ENCODE peak calls at places on chromosome 15, in seven cellular contexts. One of them, this sample, is unnamed.

GRCh38 chr15:34616613-34617012 is 33.2 kb upstream of the GOLGA8B start:
- DNase-seq in HL-60: no peak
- DNase-seq in stimulated activated CD8-positive, alpha-beta memory T cell treated with anti-CD3 and anti-CD28 coated beads, Interleukin-4, amount 100 ng/mL, for 24 hours: no peak
- DNase-seq in GM13976: no peak
- DNase-seq in C1 segment of cervical spinal cord: no peak
- DNase-seq in activated effector memory CD4-positive, alpha-beta T cell treated with anti-CD3 and anti-CD28 coated beads, Interleukin-2, amount 50 U/mL, for 16 hours: no peak
- DNase-seq in right atrium auricular region: no peak
- DNase-seq in this sample: peak; percentile 50

GRCh38 chr15:28955160-28955502 is 69.4 kb downstream of the APBA2 start:
- DNase-seq in HL-60: peak; percentile 28
- DNase-seq in stimulated activated CD8-positive, alpha-beta memory T cell treated with anti-CD3 and anti-CD28 coated beads, Interleukin-4, amount 100 ng/mL, for 24 hours: no peak
- DNase-seq in GM13976: no peak
- DNase-seq in C1 segment of cervical spinal cord: no peak
- DNase-seq in activated effector memory CD4-positive, alpha-beta T cell treated with anti-CD3 and anti-CD28 coated beads, Interleukin-2, amount 50 U/mL, for 16 hours: no peak
- DNase-seq in right atrium auricular region: no peak
- DNase-seq in this sample: peak; percentile 92

GRCh38 chr15:86685263-86685662 is 605.6 kb downstream of the AGBL1 start:
- DNase-seq in HL-60: no peak
- DNase-seq in stimulated activated CD8-positive, alpha-beta memory T cell treated with anti-CD3 and anti-CD28 coated beads, Interleukin-4, amount 100 ng/mL, for 24 hours: no peak
- DNase-seq in GM13976: no peak
- DNase-seq in C1 segment of cervical spinal cord: no peak
- DNase-seq in activated effector memory CD4-positive, alpha-beta T cell treated with anti-CD3 and anti-CD28 coated beads, Interleukin-2, amount 50 U/mL, for 16 hours: no peak
- DNase-seq in right atrium auricular region: no peak
- DNase-seq in this sample: no peak

GRCh38 chr15:69532856-69533255 is 80.2 kb downstream of the RPLP1 start:
- DNase-seq in HL-60: no peak
- DNase-seq in stimulated activated CD8-positive, alpha-beta memory T cell treated with anti-CD3 and anti-CD28 coated beads, Interleukin-4, amount 100 ng/mL, for 24 hours: no peak
- DNase-seq in GM13976: no peak
- DNase-seq in C1 segment of cervical spinal cord: no peak
- DNase-seq in activated effector memory CD4-positive, alpha-beta T cell treated with anti-CD3 and anti-CD28 coated beads, Interleukin-2, amount 50 U/mL, for 16 hours: no peak
- DNase-seq in right atrium auricular region: no peak
- DNase-seq in this sample: no peak

GRCh38 chr15:85331666-85332261 is 48.6 kb upstream of the AKAP13 start:
- DNase-seq in HL-60: no peak
- DNase-seq in stimulated activated CD8-positive, alpha-beta memory T cell treated with anti-CD3 and anti-CD28 coated beads, Interleukin-4, amount 100 ng/mL, for 24 hours: no peak
- DNase-seq in GM13976: peak; percentile 44
- DNase-seq in C1 segment of cervical spinal cord: no peak
- DNase-seq in activated effector memory CD4-positive, alpha-beta T cell treated with anti-CD3 and anti-CD28 coated beads, Interleukin-2, amount 50 U/mL, for 16 hours: no peak
- DNase-seq in right atrium auricular region: no peak
- DNase-seq in this sample: no peak

GRCh38 chr15:59362339-59362738 is 10.3 kb downstream of the MYO1E start:
- DNase-seq in HL-60: no peak
- DNase-seq in stimulated activated CD8-positive, alpha-beta memory T cell treated with anti-CD3 and anti-CD28 coated beads, Interleukin-4, amount 100 ng/mL, for 24 hours: no peak
- DNase-seq in GM13976: no peak
- DNase-seq in C1 segment of cervical spinal cord: no peak
- DNase-seq in activated effector memory CD4-positive, alpha-beta T cell treated with anti-CD3 and anti-CD28 coated beads, Interleukin-2, amount 50 U/mL, for 16 hours: no peak
- DNase-seq in right atrium auricular region: no peak
- DNase-seq in this sample: no peak

GRCh38 chr15:50996641-50997040 is 88.2 kb downstream of the AP4E1 start:
- DNase-seq in HL-60: no peak
- DNase-seq in stimulated activated CD8-positive, alpha-beta memory T cell treated with anti-CD3 and anti-CD28 coated beads, Interleukin-4, amount 100 ng/mL, for 24 hours: no peak
- DNase-seq in GM13976: no peak
- DNase-seq in C1 segment of cervical spinal cord: no peak
- DNase-seq in activated effector memory CD4-positive, alpha-beta T cell treated with anti-CD3 and anti-CD28 coated beads, Interleukin-2, amount 50 U/mL, for 16 hours: no peak
- DNase-seq in right atrium auricular region: no peak
- DNase-seq in this sample: no peak

GRCh38 chr15:77634266-77634962 is 1.7 kb upstream of the LINGO1 start:
- DNase-seq in HL-60: peak; percentile 61
- DNase-seq in stimulated activated CD8-positive, alpha-beta memory T cell treated with anti-CD3 and anti-CD28 coated beads, Interleukin-4, amount 100 ng/mL, for 24 hours: peak; percentile 52
- DNase-seq in GM13976: peak; percentile 84
- DNase-seq in C1 segment of cervical spinal cord: no peak
- DNase-seq in activated effector memory CD4-positive, alpha-beta T cell treated with anti-CD3 and anti-CD28 coated beads, Interleukin-2, amount 50 U/mL, for 16 hours: peak; percentile 82
- DNase-seq in right atrium auricular region: peak; percentile 67
- DNase-seq in this sample: peak; percentile 80

GRCh38 chr15:29988689-29989088 is 94.1 kb upstream of the GOLGA8J start:
- DNase-seq in HL-60: no peak
- DNase-seq in stimulated activated CD8-positive, alpha-beta memory T cell treated with anti-CD3 and anti-CD28 coated beads, Interleukin-4, amount 100 ng/mL, for 24 hours: no peak
- DNase-seq in GM13976: no peak
- DNase-seq in C1 segment of cervical spinal cord: no peak
- DNase-seq in activated effector memory CD4-positive, alpha-beta T cell treated with anti-CD3 and anti-CD28 coated beads, Interleukin-2, amount 50 U/mL, for 16 hours: no peak
- DNase-seq in right atrium auricular region: no peak
- DNase-seq in this sample: no peak

GRCh38 chr15:64379216-64379960 is 1.9 kb downstream of the PCLAF start:
- DNase-seq in HL-60: no peak
- DNase-seq in stimulated activated CD8-positive, alpha-beta memory T cell treated with anti-CD3 and anti-CD28 coated beads, Interleukin-4, amount 100 ng/mL, for 24 hours: no peak
- DNase-seq in GM13976: no peak
- DNase-seq in C1 segment of cervical spinal cord: no peak
- DNase-seq in activated effector memory CD4-positive, alpha-beta T cell treated with anti-CD3 and anti-CD28 coated beads, Interleukin-2, amount 50 U/mL, for 16 hours: no peak
- DNase-seq in right atrium auricular region: no peak
- DNase-seq in this sample: no peak